ENCODE peak calls at places on chromosomes 12 and 14, in eight cellular contexts. One of them, this sample, is unnamed.

GRCh38 chr12:69056743-69057515 is 124.0 kb upstream of the CPM start:
- DNase-seq in body of pancreas: no peak
- DNase-seq in left lung: no peak
- DNase-seq in CD8-positive, alpha-beta T cell: no peak
- DNase-seq in psoas muscle: no peak
- DNase-seq in tibial nerve: no peak
- DNase-seq in uterus: no peak
- DNase-seq in heart left ventricle: no peak
- DNase-seq in this sample: no peak

GRCh38 chr14:22266141-22266442 is 322.9 kb downstream of the DAD1 start:
- DNase-seq in body of pancreas: no peak
- DNase-seq in left lung: no peak
- DNase-seq in CD8-positive, alpha-beta T cell: no peak
- DNase-seq in psoas muscle: no peak
- DNase-seq in tibial nerve: no peak
- DNase-seq in uterus: no peak
- DNase-seq in heart left ventricle: no peak
- DNase-seq in this sample: no peak

GRCh38 chr12:109732321-109733305 is 19.0 kb downstream of the FAM222A start:
- DNase-seq in body of pancreas: peak; percentile 12
- DNase-seq in left lung: no peak
- DNase-seq in CD8-positive, alpha-beta T cell: no peak
- DNase-seq in psoas muscle: peak; percentile 4
- DNase-seq in tibial nerve: no peak
- DNase-seq in uterus: peak; percentile 5
- DNase-seq in heart left ventricle: no peak
- DNase-seq in this sample: no peak

GRCh38 chr12:121893901-121894540 is 5.4 kb downstream of the PSMD9 start:
- DNase-seq in body of pancreas: peak; percentile 69
- DNase-seq in left lung: no peak
- DNase-seq in CD8-positive, alpha-beta T cell: no peak
- DNase-seq in psoas muscle: no peak
- DNase-seq in tibial nerve: no peak
- DNase-seq in uterus: no peak
- DNase-seq in heart left ventricle: no peak
- DNase-seq in this sample: no peak

GRCh38 chr12:93886533-93887511 is 209.6 kb downstream of the CRADD start:
- DNase-seq in body of pancreas: no peak
- DNase-seq in left lung: no peak
- DNase-seq in CD8-positive, alpha-beta T cell: no peak
- DNase-seq in psoas muscle: no peak
- DNase-seq in tibial nerve: peak; percentile 13
- DNase-seq in uterus: no peak
- DNase-seq in heart left ventricle: no peak
- DNase-seq in this sample: no peak

GRCh38 chr12:120625557-120626419 is 14.6 kb upstream of the CABP1 start:
- DNase-seq in body of pancreas: no peak
- DNase-seq in left lung: no peak
- DNase-seq in CD8-positive, alpha-beta T cell: peak; percentile 16
- DNase-seq in psoas muscle: no peak
- DNase-seq in tibial nerve: no peak
- DNase-seq in uterus: no peak
- DNase-seq in heart left ventricle: no peak
- DNase-seq in this sample: no peak

GRCh38 chr14:76391981-76392690 is 16.2 kb downstream of the ESRRB start:
- DNase-seq in body of pancreas: no peak
- DNase-seq in left lung: no peak
- DNase-seq in CD8-positive, alpha-beta T cell: no peak
- DNase-seq in psoas muscle: no peak
- DNase-seq in tibial nerve: no peak
- DNase-seq in uterus: no peak
- DNase-seq in heart left ventricle: no peak
- DNase-seq in this sample: no peak

GRCh38 chr12:57741413-57741789 is 2.9 kb upstream of the AGAP2 start:
- DNase-seq in body of pancreas: no peak
- DNase-seq in left lung: no peak
- DNase-seq in CD8-positive, alpha-beta T cell: no peak
- DNase-seq in psoas muscle: no peak
- DNase-seq in tibial nerve: no peak
- DNase-seq in uterus: no peak
- DNase-seq in heart left ventricle: no peak
- DNase-seq in this sample: no peak

GRCh38 chr14:67514650-67515385 is 18.3 kb upstream of the PLEKHH1 start:
- DNase-seq in body of pancreas: peak; percentile 51
- DNase-seq in left lung: peak; percentile 49
- DNase-seq in CD8-positive, alpha-beta T cell: peak; percentile 38
- DNase-seq in psoas muscle: peak; percentile 37
- DNase-seq in tibial nerve: peak; percentile 16
- DNase-seq in uterus: peak; percentile 34
- DNase-seq in heart left ventricle: peak; percentile 33
- DNase-seq in this sample: no peak

GRCh38 chr14:59631237-59631636 is 54.6 kb upstream of the CCDC175 start:
- DNase-seq in body of pancreas: no peak
- DNase-seq in left lung: no peak
- DNase-seq in CD8-positive, alpha-beta T cell: no peak
- DNase-seq in psoas muscle: no peak
- DNase-seq in tibial nerve: no peak
- DNase-seq in uterus: no peak
- DNase-seq in heart left ventricle: no peak
- DNase-seq in this sample: no peak

GRCh38 chr14:104687601-104688504 is 1.6 kb upstream of the INF2 start:
- DNase-seq in body of pancreas: peak; percentile 98
- DNase-seq in left lung: peak; percentile 89
- DNase-seq in CD8-positive, alpha-beta T cell: no peak
- DNase-seq in psoas muscle: peak; percentile 87
- DNase-seq in tibial nerve: no peak
- DNase-seq in uterus: peak; percentile 58
- DNase-seq in heart left ventricle: peak; percentile 81
- DNase-seq in this sample: no peak
- H3K4me3 ChIP-seq in body of pancreas: no peak overlapping the region
- H3K4me3 ChIP-seq in left lung: no peak overlapping the region
- H3K4me3 ChIP-seq in CD8-positive, alpha-beta T cell: no peak overlapping the region
- H3K4me3 ChIP-seq in psoas muscle: peak overlapping the region; percentile 91
- H3K4me3 ChIP-seq in tibial nerve: no peak overlapping the region
- H3K4me3 ChIP-seq in uterus: no peak overlapping the region
- H3K4me3 ChIP-seq in heart left ventricle: no peak overlapping the region
- H3K4me3 ChIP-seq in this sample: peak overlapping the region; percentile 98

DNA sequence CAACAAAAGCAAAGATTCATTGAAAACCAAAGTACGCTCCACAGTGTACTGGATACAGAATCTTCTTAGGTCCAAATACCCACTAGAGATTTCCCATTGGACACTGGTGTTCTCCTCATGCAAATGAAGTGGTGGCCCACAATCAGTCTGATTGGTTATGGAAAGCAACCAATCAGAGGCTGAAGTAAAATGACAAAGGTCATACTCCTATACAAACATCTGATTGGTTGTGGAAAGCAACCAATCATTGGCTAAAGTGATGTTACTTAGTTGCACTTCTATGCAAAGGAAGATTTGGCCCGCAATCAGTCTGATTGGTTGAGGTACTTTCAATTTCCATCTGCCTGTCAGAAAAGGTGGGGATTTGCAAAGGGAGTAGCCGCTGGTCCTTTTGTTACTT is 1.3 kb upstream of the WASHC3 start:
- DNase-seq in body of pancreas: no peak
- DNase-seq in left lung: no peak
- DNase-seq in CD8-positive, alpha-beta T cell: no peak
- DNase-seq in psoas muscle: no peak
- DNase-seq in tibial nerve: no peak
- DNase-seq in uterus: no peak
- DNase-seq in heart left ventricle: no peak
- DNase-seq in this sample: no peak
- H3K27ac ChIP-seq in body of pancreas: no peak overlapping the region
- H3K27ac ChIP-seq in left lung: no peak overlapping the region
- H3K27ac ChIP-seq in CD8-positive, alpha-beta T cell: no peak overlapping the region
- H3K27ac ChIP-seq in psoas muscle: no peak overlapping the region
- H3K27ac ChIP-seq in tibial nerve: no peak overlapping the region
- H3K27ac ChIP-seq in uterus: no peak overlapping the region
- H3K27ac ChIP-seq in heart left ventricle: no peak overlapping the region
- H3K27ac ChIP-seq in this sample: no peak overlapping the region

GRCh38 chr14:85702191-85702590 is 172.2 kb downstream of the FLRT2 start:
- DNase-seq in body of pancreas: no peak
- DNase-seq in left lung: no peak
- DNase-seq in CD8-positive, alpha-beta T cell: no peak
- DNase-seq in psoas muscle: no peak
- DNase-seq in tibial nerve: no peak
- DNase-seq in uterus: no peak
- DNase-seq in heart left ventricle: no peak
- DNase-seq in this sample: no peak
- TF ChIP-seq CTCF in body of pancreas: no peak
- TF ChIP-seq CTCF in left lung: no peak
- TF ChIP-seq CTCF in CD8-positive, alpha-beta T cell: no peak
- TF ChIP-seq CTCF in psoas muscle: no peak
- TF ChIP-seq CTCF in tibial nerve: no peak
- TF ChIP-seq CTCF in uterus: no peak
- TF ChIP-seq CTCF in heart left ventricle: no peak
- TF ChIP-seq CTCF in this sample: no peak

GRCh38 chr12:47803196-47803875 is 16.4 kb downstream of the HDAC7 start:
- DNase-seq in body of pancreas: no peak
- DNase-seq in left lung: no peak
- DNase-seq in CD8-positive, alpha-beta T cell: no peak
- DNase-seq in psoas muscle: no peak
- DNase-seq in tibial nerve: no peak
- DNase-seq in uterus: no peak
- DNase-seq in heart left ventricle: no peak
- DNase-seq in this sample: no peak
- H3K4me3 ChIP-seq in body of pancreas: no peak overlapping the region
- H3K4me3 ChIP-seq in left lung: no peak overlapping the region
- H3K4me3 ChIP-seq in CD8-positive, alpha-beta T cell: no peak overlapping the region
- H3K4me3 ChIP-seq in psoas muscle: no peak overlapping the region
- H3K4me3 ChIP-seq in tibial nerve: no peak overlapping the region
- H3K4me3 ChIP-seq in uterus: no peak overlapping the region
- H3K4me3 ChIP-seq in heart left ventricle: no peak overlapping the region
- H3K4me3 ChIP-seq in this sample: peak overlapping the region; percentile 17

DNA sequence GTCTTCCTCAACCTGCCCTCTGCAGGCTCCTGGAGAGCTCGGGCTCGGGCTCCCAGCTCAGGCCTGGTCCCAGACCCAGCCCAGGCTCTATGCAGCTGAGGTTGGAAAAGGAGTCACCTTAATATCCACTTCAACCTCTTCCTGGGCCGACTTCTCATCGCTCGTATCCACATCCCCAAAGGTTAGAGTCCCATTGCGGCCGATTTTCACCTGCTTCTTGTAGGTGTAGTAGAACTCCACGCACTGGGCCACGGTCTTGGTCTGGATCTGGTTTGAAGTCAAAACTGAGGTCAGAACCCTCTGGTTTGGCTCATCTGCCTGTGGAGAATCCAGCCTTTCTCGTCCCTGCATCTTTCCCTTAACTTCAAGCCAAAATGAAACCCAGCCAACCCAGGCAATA is 8.4 kb upstream of the PNMA1 start:
- DNase-seq in body of pancreas: no peak
- DNase-seq in left lung: no peak
- DNase-seq in CD8-positive, alpha-beta T cell: no peak
- DNase-seq in psoas muscle: no peak
- DNase-seq in tibial nerve: no peak
- DNase-seq in uterus: no peak
- DNase-seq in heart left ventricle: no peak
- DNase-seq in this sample: no peak
- H3K27ac ChIP-seq in body of pancreas: no peak overlapping the region
- H3K27ac ChIP-seq in left lung: peak overlapping the region; percentile 80
- H3K27ac ChIP-seq in CD8-positive, alpha-beta T cell: no peak overlapping the region
- H3K27ac ChIP-seq in psoas muscle: peak overlapping the region; percentile 92
- H3K27ac ChIP-seq in tibial nerve: no peak overlapping the region
- H3K27ac ChIP-seq in uterus: peak overlapping the region; percentile 85
- H3K27ac ChIP-seq in heart left ventricle: no peak overlapping the region
- H3K27ac ChIP-seq in this sample: peak overlapping the region; percentile 86